ENCODE peak calls at places on chromosome 2, in eight cellular contexts. One of them, this sample, is unnamed.
A peak's percentile ranks its signal among the peaks of the same experiment; 100 is the strongest.

GRCh38 chr2:111972955-111973565 is 74.7 kb downstream of the MERTK start:
- DNase-seq in OCI-LY7: peak; percentile 26
- DNase-seq in adipocyte: no peak
- DNase-seq in breast epithelium: no peak
- DNase-seq in astrocyte: no peak
- DNase-seq in cardiac muscle cell: peak; percentile 13
- DNase-seq in CD8-positive, alpha-beta memory T cell: no peak
- DNase-seq in CD8-positive, alpha-beta T cell: no peak
- DNase-seq in this sample: no peak

GRCh38 chr2:176491172-176491904 is 222.1 kb downstream of the MTX2 start:
- DNase-seq in breast epithelium: peak; percentile 31
- DNase-seq in astrocyte: peak; percentile 100
- DNase-seq in CD8-positive, alpha-beta T cell: peak; percentile 16
- DNase-seq in cardiac muscle cell: no peak
- DNase-seq in CD8-positive, alpha-beta memory T cell: no peak
- DNase-seq in OCI-LY7: peak; percentile 5
- DNase-seq in adipocyte: peak; percentile 92
- DNase-seq in this sample: peak; percentile 96

GRCh38 chr2:202382684-202383083 is 6.6 kb downstream of the BMPR2 start:
- DNase-seq in breast epithelium: no peak
- DNase-seq in cardiac muscle cell: no peak
- DNase-seq in OCI-LY7: no peak
- DNase-seq in CD8-positive, alpha-beta T cell: no peak
- DNase-seq in adipocyte: no peak
- DNase-seq in astrocyte: no peak
- DNase-seq in CD8-positive, alpha-beta memory T cell: no peak
- DNase-seq in this sample: no peak

GRCh38 chr2:5074738-5075137 is 617.4 kb upstream of the SOX11 start:
- DNase-seq in cardiac muscle cell: no peak
- DNase-seq in OCI-LY7: no peak
- DNase-seq in CD8-positive, alpha-beta memory T cell: no peak
- DNase-seq in breast epithelium: no peak
- DNase-seq in CD8-positive, alpha-beta T cell: no peak
- DNase-seq in astrocyte: no peak
- DNase-seq in adipocyte: no peak
- DNase-seq in this sample: no peak

GRCh38 chr2:64291181-64291580 is 147.0 kb upstream of the PELI1 start:
- DNase-seq in OCI-LY7: no peak
- DNase-seq in astrocyte: peak; percentile 66
- DNase-seq in breast epithelium: no peak
- DNase-seq in cardiac muscle cell: no peak
- DNase-seq in adipocyte: peak; percentile 70
- DNase-seq in CD8-positive, alpha-beta memory T cell: no peak
- DNase-seq in CD8-positive, alpha-beta T cell: no peak
- DNase-seq in this sample: no peak

GRCh38 chr2:128446866-128447537 is 128.3 kb upstream of the HS6ST1 start:
- DNase-seq in CD8-positive, alpha-beta T cell: peak; percentile 10
- DNase-seq in OCI-LY7: no peak
- DNase-seq in cardiac muscle cell: no peak
- DNase-seq in breast epithelium: no peak
- DNase-seq in astrocyte: no peak
- DNase-seq in CD8-positive, alpha-beta memory T cell: no peak
- DNase-seq in adipocyte: no peak
- DNase-seq in this sample: no peak

GRCh38 chr2:176146645-176147044 is 4.7 kb upstream of the HOXD4 start:
- DNase-seq in adipocyte: no peak
- DNase-seq in cardiac muscle cell: no peak
- DNase-seq in breast epithelium: no peak
- DNase-seq in OCI-LY7: no peak
- DNase-seq in astrocyte: no peak
- DNase-seq in CD8-positive, alpha-beta memory T cell: no peak
- DNase-seq in CD8-positive, alpha-beta T cell: no peak
- DNase-seq in this sample: no peak

GRCh38 chr2:2464095-2464494 is 133.0 kb upstream of the MYT1L start:
- DNase-seq in adipocyte: no peak
- DNase-seq in cardiac muscle cell: peak; percentile 54
- DNase-seq in astrocyte: no peak
- DNase-seq in breast epithelium: no peak
- DNase-seq in OCI-LY7: no peak
- DNase-seq in CD8-positive, alpha-beta memory T cell: no peak
- DNase-seq in CD8-positive, alpha-beta T cell: no peak
- DNase-seq in this sample: no peak

GRCh38 chr2:175884673-175885393 is 117.2 kb downstream of the LNPK start:
- DNase-seq in astrocyte: no peak
- DNase-seq in OCI-LY7: no peak
- DNase-seq in CD8-positive, alpha-beta memory T cell: no peak
- DNase-seq in cardiac muscle cell: no peak
- DNase-seq in adipocyte: no peak
- DNase-seq in breast epithelium: no peak
- DNase-seq in CD8-positive, alpha-beta T cell: no peak
- DNase-seq in this sample: no peak

GRCh38 chr2:234240917-234241316 is 190.4 kb downstream of the SPP2 start:
- DNase-seq in breast epithelium: no peak
- DNase-seq in cardiac muscle cell: no peak
- DNase-seq in CD8-positive, alpha-beta T cell: no peak
- DNase-seq in adipocyte: no peak
- DNase-seq in OCI-LY7: no peak
- DNase-seq in CD8-positive, alpha-beta memory T cell: no peak
- DNase-seq in astrocyte: peak; percentile 99
- DNase-seq in this sample: no peak

GRCh38 chr2:168119519-168120141 is 127.8 kb downstream of the STK39 start:
- DNase-seq in breast epithelium: no peak
- DNase-seq in cardiac muscle cell: peak; percentile 74
- DNase-seq in astrocyte: peak; percentile 51
- DNase-seq in OCI-LY7: peak; percentile 66
- DNase-seq in adipocyte: peak; percentile 84
- DNase-seq in CD8-positive, alpha-beta memory T cell: peak; percentile 11
- DNase-seq in CD8-positive, alpha-beta T cell: no peak
- DNase-seq in this sample: peak; percentile 89

GRCh38 chr2:131153529-131153928 is 48.4 kb downstream of the PLEKHB2 start:
- DNase-seq in adipocyte: no peak
- DNase-seq in CD8-positive, alpha-beta T cell: no peak
- DNase-seq in astrocyte: no peak
- DNase-seq in cardiac muscle cell: no peak
- DNase-seq in breast epithelium: no peak
- DNase-seq in CD8-positive, alpha-beta memory T cell: no peak
- DNase-seq in OCI-LY7: peak; percentile 19
- DNase-seq in this sample: peak; percentile 58

GRCh38 chr2:207883002-207883780 is 113.5 kb upstream of the FZD5 start:
- DNase-seq in adipocyte: no peak
- DNase-seq in CD8-positive, alpha-beta memory T cell: no peak
- DNase-seq in astrocyte: no peak
- DNase-seq in breast epithelium: no peak
- DNase-seq in OCI-LY7: no peak
- DNase-seq in cardiac muscle cell: no peak
- DNase-seq in CD8-positive, alpha-beta T cell: no peak
- DNase-seq in this sample: no peak

GRCh38 chr2:161586517-161587167 is 37.6 kb upstream of the SLC4A10 start:
- DNase-seq in astrocyte: peak; percentile 29
- DNase-seq in cardiac muscle cell: peak; percentile 39
- DNase-seq in adipocyte: peak; percentile 61
- DNase-seq in CD8-positive, alpha-beta T cell: no peak
- DNase-seq in CD8-positive, alpha-beta memory T cell: peak; percentile 11
- DNase-seq in OCI-LY7: peak; percentile 26
- DNase-seq in breast epithelium: no peak
- DNase-seq in this sample: peak; percentile 65

DNA sequence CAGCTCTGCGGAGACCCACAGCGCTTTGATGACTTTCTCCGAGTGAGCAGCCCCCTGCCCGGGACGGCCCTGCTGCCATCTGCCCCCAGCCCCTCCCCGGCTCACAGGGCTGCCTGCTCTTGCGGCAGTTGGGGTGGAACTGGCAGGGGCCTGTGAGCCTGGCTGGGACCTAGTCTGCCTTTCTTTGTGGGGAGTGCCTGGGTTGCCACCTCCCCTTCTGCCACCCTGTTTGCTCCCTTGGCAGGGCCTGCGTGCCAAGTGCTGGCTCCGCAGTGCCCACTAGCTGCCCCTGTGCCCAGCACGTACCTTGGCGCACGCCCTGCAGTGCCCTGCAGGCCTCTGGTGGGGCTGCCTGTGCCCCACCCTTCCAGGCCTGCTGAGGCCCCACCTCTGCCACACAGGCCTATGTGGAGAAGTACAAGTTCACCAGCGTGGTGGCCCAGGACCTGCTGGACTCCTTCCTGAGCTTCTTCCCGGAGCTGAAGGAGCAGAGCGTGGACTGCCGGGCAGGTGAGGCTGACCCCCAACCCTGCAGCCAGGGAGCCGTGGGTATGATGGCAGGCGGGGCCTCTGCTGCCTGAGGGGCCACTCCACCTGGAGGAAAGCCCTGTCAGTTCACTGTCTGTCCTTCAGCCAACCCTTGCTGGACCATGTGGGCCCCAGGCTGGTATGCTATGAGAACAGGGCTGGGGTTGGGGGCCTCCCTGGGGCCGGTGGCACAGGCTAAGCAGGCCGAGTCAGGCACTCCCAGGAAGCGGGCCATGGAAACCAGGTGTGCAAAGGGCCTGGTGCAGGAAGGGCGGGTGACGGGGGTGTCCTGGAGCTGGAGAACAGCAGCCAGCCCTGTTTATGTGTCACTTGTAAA is 7.0 kb downstream of the RNPEPL1 start:
- DNase-seq in breast epithelium: no peak
- DNase-seq in OCI-LY7: no peak
- DNase-seq in CD8-positive, alpha-beta memory T cell: no peak
- DNase-seq in adipocyte: no peak
- DNase-seq in astrocyte: no peak
- DNase-seq in cardiac muscle cell: no peak
- DNase-seq in CD8-positive, alpha-beta T cell: no peak
- DNase-seq in this sample: no peak
- H3K36me3 ChIP-seq in breast epithelium: no peaks in the 10 kb centered on the region
- H3K36me3 ChIP-seq in OCI-LY7: peaks cover 49% of the 10 kb centered on the region
- H3K36me3 ChIP-seq in CD8-positive, alpha-beta memory T cell: peaks cover 22% of the 10 kb centered on the region
- H3K36me3 ChIP-seq in adipocyte: peaks cover 36% of the 10 kb centered on the region
- H3K36me3 ChIP-seq in astrocyte: no peaks in the 10 kb centered on the region
- H3K36me3 ChIP-seq in cardiac muscle cell: peaks cover 3% of the 10 kb centered on the region
- H3K36me3 ChIP-seq in CD8-positive, alpha-beta T cell: peaks cover 20% of the 10 kb centered on the region
- H3K36me3 ChIP-seq in this sample: no peaks in the 10 kb centered on the region

DNA sequence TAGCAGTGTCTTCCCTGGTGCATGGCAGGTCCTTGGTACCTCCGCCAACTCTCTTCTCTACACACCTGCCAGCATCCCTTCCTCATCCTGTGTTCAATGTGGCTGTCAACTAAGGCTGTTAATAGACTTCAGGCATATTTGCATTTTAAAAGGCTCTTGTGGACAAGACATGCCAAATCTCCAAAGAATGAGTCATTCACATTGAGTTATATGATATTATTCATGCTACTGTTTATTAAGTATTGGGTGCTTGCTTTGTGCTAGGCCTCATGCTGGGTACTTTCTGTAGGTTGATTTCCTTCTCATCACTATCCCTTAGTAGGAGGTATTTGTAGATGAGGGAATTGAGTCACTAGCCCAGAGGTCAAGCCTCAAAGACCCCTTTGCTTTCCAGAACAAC is 5.2 kb downstream of the MYO1B start:
- DNase-seq in cardiac muscle cell: no peak
- DNase-seq in astrocyte: peak; percentile 49
- DNase-seq in breast epithelium: no peak
- DNase-seq in CD8-positive, alpha-beta memory T cell: no peak
- DNase-seq in adipocyte: no peak
- DNase-seq in CD8-positive, alpha-beta T cell: no peak
- DNase-seq in OCI-LY7: no peak
- DNase-seq in this sample: no peak
- H3K4me1 ChIP-seq in cardiac muscle cell: peaks cover 46% of the 10 kb centered on the region
- H3K4me1 ChIP-seq in astrocyte: peaks cover 60% of the 10 kb centered on the region
- H3K4me1 ChIP-seq in breast epithelium: peaks cover 12% of the 10 kb centered on the region
- H3K4me1 ChIP-seq in CD8-positive, alpha-beta memory T cell: peaks cover 7% of the 10 kb centered on the region
- H3K4me1 ChIP-seq in adipocyte: peaks cover 65% of the 10 kb centered on the region
- H3K4me1 ChIP-seq in CD8-positive, alpha-beta T cell: peaks cover 8% of the 10 kb centered on the region
- H3K4me1 ChIP-seq in OCI-LY7: no peaks in the 10 kb centered on the region
- H3K4me1 ChIP-seq in this sample: no peaks in the 10 kb centered on the region

DNA sequence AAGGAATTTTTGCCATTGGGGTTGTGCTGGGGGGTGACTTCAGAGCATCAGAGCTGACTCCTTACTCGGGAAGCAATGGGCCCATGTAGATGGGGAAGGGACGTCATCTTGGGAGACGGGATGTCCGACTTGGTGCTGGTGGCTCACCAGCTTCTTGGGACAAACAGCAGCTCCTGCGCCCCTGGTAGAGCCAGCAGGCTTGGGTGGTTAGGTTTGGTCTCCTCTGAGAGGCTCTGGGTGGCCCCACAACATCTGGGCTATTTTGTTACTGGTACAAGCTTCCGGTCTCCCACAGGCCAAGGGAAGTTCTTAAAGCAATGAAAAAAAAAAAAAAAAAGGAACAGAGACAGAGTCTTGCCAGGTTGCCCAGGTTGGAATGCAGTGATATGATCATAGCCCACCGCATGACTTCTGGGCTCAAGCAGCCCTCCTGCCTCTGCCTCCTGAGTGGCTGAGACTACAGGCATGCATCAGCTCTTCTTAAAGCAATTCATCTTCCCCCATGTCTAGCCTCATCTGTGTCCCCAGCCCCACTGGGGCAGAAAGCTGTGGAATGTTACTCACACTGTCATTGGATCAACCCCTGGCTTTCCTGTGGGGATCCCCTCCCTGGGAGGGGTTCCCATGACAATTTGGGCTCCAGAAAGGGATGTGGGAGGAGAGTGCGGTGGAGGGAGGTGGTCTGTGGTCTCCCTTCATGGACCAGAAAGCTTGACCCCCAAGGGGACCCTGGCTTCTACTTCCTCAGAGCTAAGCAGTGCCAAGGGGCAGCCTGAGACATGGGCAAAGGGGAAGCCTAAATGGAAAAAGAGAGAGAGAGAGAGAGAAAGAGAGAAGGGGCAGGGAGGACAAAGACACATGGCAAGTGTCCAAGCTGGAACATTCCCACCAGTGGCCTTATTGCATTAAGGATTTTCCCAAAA is 1.5 kb downstream of the NGEF start:
- DNase-seq in CD8-positive, alpha-beta T cell: no peak
- DNase-seq in astrocyte: no peak
- DNase-seq in adipocyte: no peak
- DNase-seq in OCI-LY7: peak; percentile 14
- DNase-seq in cardiac muscle cell: no peak
- DNase-seq in breast epithelium: no peak
- DNase-seq in CD8-positive, alpha-beta memory T cell: no peak
- DNase-seq in this sample: no peak
- H3K36me3 ChIP-seq in CD8-positive, alpha-beta T cell: no peaks in the 10 kb centered on the region
- H3K36me3 ChIP-seq in astrocyte: no peaks in the 10 kb centered on the region
- H3K36me3 ChIP-seq in adipocyte: no peaks in the 10 kb centered on the region
- H3K36me3 ChIP-seq in OCI-LY7: no peaks in the 10 kb centered on the region
- H3K36me3 ChIP-seq in cardiac muscle cell: no peaks in the 10 kb centered on the region
- H3K36me3 ChIP-seq in breast epithelium: no peaks in the 10 kb centered on the region
- H3K36me3 ChIP-seq in CD8-positive, alpha-beta memory T cell: no peaks in the 10 kb centered on the region
- H3K36me3 ChIP-seq in this sample: no peaks in the 10 kb centered on the region

DNA sequence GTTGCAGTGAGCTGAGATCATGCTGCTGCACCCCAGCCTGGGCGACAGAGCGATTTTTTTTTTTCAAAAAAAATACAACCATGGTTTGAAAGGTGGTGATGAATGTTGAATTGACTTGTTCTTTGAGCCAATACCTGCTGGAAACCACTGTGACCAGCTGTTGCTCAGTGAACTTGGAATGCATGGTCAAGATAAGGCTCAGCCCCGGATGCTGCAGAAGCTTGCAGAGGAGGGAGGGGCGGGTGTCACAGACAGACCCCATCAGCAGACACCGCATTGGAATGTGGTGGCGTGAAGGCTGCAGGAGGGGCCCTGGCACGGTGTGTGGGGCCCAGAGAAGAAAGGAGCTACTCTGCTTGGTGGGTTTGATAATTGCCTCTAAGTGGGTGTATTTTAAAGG is 91.6 kb downstream of the ITGB1BP1 start:
- DNase-seq in adipocyte: no peak
- DNase-seq in astrocyte: peak; percentile 96
- DNase-seq in cardiac muscle cell: peak; percentile 86
- DNase-seq in CD8-positive, alpha-beta T cell: no peak
- DNase-seq in CD8-positive, alpha-beta memory T cell: no peak
- DNase-seq in breast epithelium: no peak
- DNase-seq in OCI-LY7: no peak
- DNase-seq in this sample: no peak
- H3K4me1 ChIP-seq in adipocyte: peaks cover 8% of the 10 kb centered on the region
- H3K4me1 ChIP-seq in astrocyte: peaks cover 25% of the 10 kb centered on the region
- H3K4me1 ChIP-seq in cardiac muscle cell: peaks cover 52% of the 10 kb centered on the region
- H3K4me1 ChIP-seq in CD8-positive, alpha-beta T cell: no peaks in the 10 kb centered on the region
- H3K4me1 ChIP-seq in CD8-positive, alpha-beta memory T cell: no peaks in the 10 kb centered on the region
- H3K4me1 ChIP-seq in breast epithelium: peaks cover 3% of the 10 kb centered on the region
- H3K4me1 ChIP-seq in OCI-LY7: peaks cover 14% of the 10 kb centered on the region
- H3K4me1 ChIP-seq in this sample: peaks cover 10% of the 10 kb centered on the region

This sample was measured in Karpas-422.